ENCODE peak calls at places on chromosomes 16 and 17, in five cellular contexts. G is heart left ventricle, W is upper lobe of left lung, F is upper lobe of right lung, K is testis. A is an unnamed sample.

GRCh38 chr16:71491032-71491431 is 1.9 kb upstream of the ZNF19 start:
- DNase-seq in G (no peak), W (no peak), F (no peak), K (no peak), A (no peak)

GRCh38 chr17:36657763-36658490 is 56.5 kb downstream of the MRM1 start:
- DNase-seq in G (no peak), W (peak; percentile 29), F (no peak), K (peak; percentile 51), A (peak; percentile 68)

GRCh38 chr17:61809816-61810392 is 53.4 kb downstream of the BRIP1 start:
- DNase-seq in G (no peak), W (no peak), F (no peak), K (no peak), A (no peak)

GRCh38 chr16:3689731-3690130 is 27.6 kb downstream of the TRAP1 start:
- DNase-seq in G (no peak), W (no peak), F (no peak), K (no peak), A (peak; percentile 7)

GRCh38 chr17:58046230-58047094 is 36.8 kb upstream of the DYNLL2 start:
- DNase-seq in G (peak; percentile 49), W (no peak), F (no peak), K (no peak), A (peak; percentile 41)

GRCh38 chr16:22296225-22297113 is 740 bp upstream of the POLR3E start:
- DNase-seq in G (no peak), W (no peak), F (no peak), K (no peak), A (no peak)

GRCh38 chr17:45292696-45293412 is 24.0 kb downstream of the MAP3K14 start:
- DNase-seq in G (no peak), W (no peak), F (no peak), K (peak; percentile 59), A (no peak)

GRCh38 chr17:27456681-27457404 is 595 bp downstream of the KSR1 start:
- DNase-seq in G (peak; percentile 54), W (no peak), F (peak; percentile 68), K (peak; percentile 32), A (peak; percentile 82)

GRCh38 chr17:65684631-65685030 is 123.2 kb upstream of the AXIN2 start:
- DNase-seq in G (no peak), W (no peak), F (no peak), K (no peak), A (no peak)

GRCh38 chr17:43768943-43769342 is 9.8 kb downstream of the DUSP3 start:
- DNase-seq in G (no peak), W (no peak), F (no peak), K (no peak), A (no peak)

GRCh38 chr17:45261577-45262515 is at the start of gene SPATA32:
- DNase-seq in G (peak; percentile 82), W (peak; percentile 71), F (peak; percentile 87), K (peak; percentile 75), A (peak; percentile 86)

GRCh38 chr17:8837438-8838075 is 29.9 kb downstream of the PIK3R6 start:
- DNase-seq in G (no peak), W (no peak), F (no peak), K (no peak), A (no peak)

GRCh38 chr16:67917852-67918236 is 13.8 kb downstream of the CTRL start:
- DNase-seq in G (no peak), W (peak; percentile 44), F (no peak), K (no peak), A (no peak)

GRCh38 chr16:81784042-81784785 is 5.1 kb downstream of the PLCG2 start:
- DNase-seq in G (no peak), W (no peak), F (no peak), K (peak; percentile 87), A (no peak)

GRCh38 chr17:67558740-67559380 is 158.9 kb upstream of the NOL11 start:
- DNase-seq in G (no peak), W (no peak), F (no peak), K (no peak), A (no peak)

GRCh38 chr17:75832652-75833400 is 11.4 kb downstream of the UNC13D start:
- DNase-seq in G (no peak), W (no peak), F (no peak), K (no peak), A (peak; percentile 55)

GRCh38 chr16:28981517-28981916 is 3.3 kb upstream of the LAT start:
- DNase-seq in G (no peak), W (no peak), F (no peak), K (no peak), A (peak; percentile 43)

GRCh38 chr16:58329147-58329546 is 34.3 kb upstream of the PRSS54 start:
- DNase-seq in G (no peak), W (peak; percentile 27), F (no peak), K (no peak), A (no peak)

GRCh38 chr16:86619263-86619935 is 41.0 kb downstream of the FOXL1 start:
- DNase-seq in G (no peak), W (no peak), F (no peak), K (peak; percentile 63), A (peak; percentile 77)

GRCh38 chr17:74386397-74386796 is 19.1 kb downstream of the GPR142 start:
- DNase-seq in G (peak; percentile 79), W (no peak), F (no peak), K (no peak), A (peak; percentile 80)

GRCh38 chr17:74190154-74190553 is 13.3 kb upstream of the RPL38 start:
- DNase-seq in G (no peak), W (no peak), F (no peak), K (no peak), A (no peak)

GRCh38 chr17:75645889-75646625 is 12.8 kb downstream of the SMIM5 start:
- DNase-seq in G (no peak), W (peak; percentile 91), F (peak; percentile 91), K (no peak), A (peak; percentile 58)

GRCh38 chr17:14736631-14737030 is 435.8 kb downstream of the HS3ST3B1 start:
- DNase-seq in G (no peak), W (no peak), F (no peak), K (no peak), A (no peak)

GRCh38 chr16:75550211-75550662 is 5.8 kb downstream of the TMEM231 start:
- DNase-seq in G (peak; percentile 51), W (peak; percentile 41), F (no peak), K (peak; percentile 59), A (no peak)

GRCh38 chr17:29257756-29258155 is 11.1 kb downstream of the CRYBA1 start:
- DNase-seq in G (no peak), W (no peak), F (no peak), K (no peak), A (no peak)

GRCh38 chr16:27228621-27229501 is 25.5 kb downstream of the KDM8 start:
- DNase-seq in G (peak; percentile 70), W (no peak), F (no peak), K (peak; percentile 70), A (no peak)

GRCh38 chr17:43877451-43878155 is 29.7 kb downstream of the MPP2 start:
- DNase-seq in G (no peak), W (no peak), F (no peak), K (no peak), A (no peak)

GRCh38 chr16:72749091-72749490 is 298.8 kb downstream of the ZFHX3 start:
- DNase-seq in G (no peak), W (no peak), F (no peak), K (no peak), A (no peak)

GRCh38 chr16:30121741-30122620 is 1.0 kb downstream of the MAPK3 start:
- DNase-seq in G (peak; percentile 89), W (peak; percentile 61), F (peak; percentile 67), K (peak; percentile 69), A (peak; percentile 90)
- H3K27ac ChIP-seq in G (peak overlapping the region; percentile 99), W (peak overlapping the region; percentile 95), F (peak overlapping the region; percentile 92), K (peak overlapping the region; percentile 90), A (peak overlapping the region; percentile 92)

DNA sequence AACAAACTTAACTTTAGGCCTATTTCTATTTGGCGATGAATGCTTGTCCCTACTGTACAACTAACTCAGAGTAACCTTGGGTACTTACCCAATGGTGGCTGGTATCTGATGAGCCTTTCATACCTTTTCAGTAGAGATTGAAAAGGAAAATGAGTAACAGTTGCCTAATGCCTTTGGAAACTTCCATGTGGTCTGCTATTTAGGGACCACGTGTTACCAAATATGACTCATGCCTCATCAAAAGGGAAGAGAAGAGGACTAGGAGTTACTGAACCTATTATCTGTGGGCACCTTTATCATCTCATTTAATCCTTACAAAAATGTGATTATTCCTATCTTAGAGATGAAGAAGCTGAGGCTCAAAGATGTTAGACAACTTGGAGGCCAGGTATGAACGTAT is 8.1 kb downstream of the MYOCD start:
- DNase-seq in G (no peak), W (no peak), F (no peak), K (no peak), A (no peak)
- H3K27me3 ChIP-seq in G (no peaks in the 10 kb centered on the region), W (no peaks in the 10 kb centered on the region), F (no peaks in the 10 kb centered on the region), K (no peaks in the 10 kb centered on the region), A (no peaks in the 10 kb centered on the region)

DNA sequence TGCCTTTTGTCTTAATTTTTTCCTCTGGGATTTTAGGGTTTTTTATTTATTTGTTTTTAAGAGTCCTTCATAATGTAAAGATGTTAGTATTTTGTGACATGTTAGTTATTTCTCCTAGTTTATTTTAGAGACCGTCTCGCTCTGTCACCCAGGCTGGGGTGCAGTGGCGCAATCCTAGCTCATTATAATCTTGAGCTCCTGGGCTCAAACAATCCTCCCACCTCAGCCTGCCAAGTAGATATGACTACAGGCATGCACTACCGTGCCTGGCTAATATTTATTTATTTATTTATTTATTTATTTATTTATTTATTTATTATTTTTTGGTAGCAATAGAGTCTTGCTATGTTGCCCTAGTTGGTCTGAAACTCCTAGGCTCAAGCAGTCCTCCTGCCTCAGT is 37.4 kb upstream of the ARHGAP17 start:
- DNase-seq in G (peak; percentile 58), W (peak; percentile 63), F (no peak), K (peak; percentile 42), A (peak; percentile 66)
- H3K4me3 ChIP-seq in G (peak overlapping the region; percentile 13), W (peak overlapping the region; percentile 17), F (peak overlapping the region; percentile 32), K (no peak overlapping the region), A (no peak overlapping the region)

GRCh38 chr17:81066072-81066471 is 31.1 kb downstream of the BAIAP2 start:
- DNase-seq in G (no peak), W (no peak), F (no peak), K (no peak), A (no peak)

GRCh38 chr17:81063488-81064093 is 28.6 kb downstream of the BAIAP2 start:
- DNase-seq in G (no peak), W (no peak), F (no peak), K (no peak), A (no peak)

GRCh38 chr17:81065500-81065899 is 30.5 kb downstream of the BAIAP2 start:
- DNase-seq in G (no peak), W (no peak), F (no peak), K (no peak), A (peak; percentile 37)

GRCh38 chr17:81066771-81067315 is 31.9 kb downstream of the BAIAP2 start:
- DNase-seq in G (no peak), W (no peak), F (no peak), K (no peak), A (no peak)

DNA sequence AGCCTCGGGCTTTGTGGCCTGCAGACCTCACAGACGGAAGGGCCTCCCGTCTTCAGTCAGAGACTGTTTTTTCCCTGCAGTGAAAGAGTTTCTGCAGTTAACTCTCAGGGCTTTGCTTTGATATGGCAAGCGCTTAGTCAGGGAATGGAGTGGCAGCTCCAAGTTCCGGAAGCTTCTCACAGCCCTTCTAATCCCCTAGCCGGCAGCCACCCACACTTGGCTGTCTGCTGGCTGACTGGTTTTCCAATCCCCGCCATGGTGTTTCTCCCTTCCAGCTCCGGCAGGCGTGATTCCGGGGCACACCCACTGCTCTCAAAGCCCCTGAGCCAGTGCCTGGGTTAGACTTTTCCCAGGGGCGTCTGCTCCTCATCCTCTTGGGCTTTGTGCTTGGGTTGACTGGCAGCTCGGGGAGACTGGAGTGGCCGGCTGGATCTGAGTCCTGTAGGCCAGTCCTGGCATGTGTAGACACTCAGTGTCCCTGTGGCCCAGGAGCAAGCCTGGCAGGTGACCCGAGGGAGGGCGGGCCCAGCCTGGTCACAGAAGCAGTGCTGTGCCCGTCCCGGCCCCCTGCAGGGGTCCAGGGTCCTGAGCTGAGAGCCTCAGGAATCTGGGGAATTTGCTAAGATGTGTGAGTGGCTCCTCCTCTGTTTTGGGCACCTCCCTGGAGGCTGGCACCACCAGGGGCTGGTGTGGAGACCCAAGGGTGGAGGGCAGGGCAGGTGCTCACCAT is 30.0 kb downstream of the BAIAP2 start:
- DNase-seq in G (no peak), W (peak; percentile 68), F (no peak), K (no peak), A (peak; percentile 70)
- H3K27ac ChIP-seq in G (peak overlapping the region; percentile 44), W (peak overlapping the region; percentile 54), F (peak overlapping the region; percentile 58), K (no peak overlapping the region), A (no peak overlapping the region)

A was measured in right cardiac atrium.